ENCODE peak calls at places on chromosome 20, in five cellular contexts. Q, D, S, R and X are unnamed samples.

GRCh38 chr20:52230406-52230805 is 38.8 kb upstream of the ZFP64 start:
- DNase-seq in Q (no peak), D (no peak), S (no peak), R (no peak), X (no peak)

GRCh38 chr20:58688414-58688813 is 4.2 kb upstream of the NPEPL1 start:
- DNase-seq in Q (no peak), D (no peak), S (no peak), R (no peak), X (no peak)

GRCh38 chr20:40493551-40493950 is 195.5 kb downstream of the MAFB start:
- DNase-seq in Q (peak), D (no peak), S (no peak), R (no peak), X (no peak)

GRCh38 chr20:10719740-10720380 is 46.1 kb upstream of the JAG1 start:
- DNase-seq in Q (no peak), D (no peak), S (no peak), R (no peak), X (no peak)

GRCh38 chr20:53381568-53382262 is 211.9 kb downstream of the ZNF217 start:
- DNase-seq in Q (no peak), D (no peak), S (no peak), R (no peak), X (no peak)

GRCh38 chr20:50054626-50055511 is 58.1 kb downstream of the UBE2V1 start:
- DNase-seq in Q (no peak), D (no peak), S (peak), R (peak), X (no peak)

GRCh38 chr20:62741191-62741676 is 32.6 kb downstream of the NTSR1 start:
- DNase-seq in Q (no peak), D (peak), S (no peak), R (no peak), X (peak)

GRCh38 chr20:51365670-51366069 is 176.8 kb downstream of the NFATC2 start:
- DNase-seq in Q (no peak), D (no peak), S (peak), R (no peak), X (peak)

GRCh38 chr20:24935140-24935539 is 13.9 kb upstream of the CST7 start:
- DNase-seq in Q (no peak), D (no peak), S (no peak), R (no peak), X (no peak)

GRCh38 chr20:49758781-49759180 is 45.1 kb upstream of the B4GALT5 start:
- DNase-seq in Q (no peak), D (no peak), S (no peak), R (no peak), X (no peak)

GRCh38 chr20:18678599-18678998 is 90.7 kb downstream of the DTD1 start:
- DNase-seq in Q (no peak), D (no peak), S (no peak), R (no peak), X (no peak)

GRCh38 chr20:19828233-19828632 is 70.2 kb downstream of the RIN2 start:
- DNase-seq in Q (peak), D (peak), S (peak), R (no peak), X (peak)

DNA sequence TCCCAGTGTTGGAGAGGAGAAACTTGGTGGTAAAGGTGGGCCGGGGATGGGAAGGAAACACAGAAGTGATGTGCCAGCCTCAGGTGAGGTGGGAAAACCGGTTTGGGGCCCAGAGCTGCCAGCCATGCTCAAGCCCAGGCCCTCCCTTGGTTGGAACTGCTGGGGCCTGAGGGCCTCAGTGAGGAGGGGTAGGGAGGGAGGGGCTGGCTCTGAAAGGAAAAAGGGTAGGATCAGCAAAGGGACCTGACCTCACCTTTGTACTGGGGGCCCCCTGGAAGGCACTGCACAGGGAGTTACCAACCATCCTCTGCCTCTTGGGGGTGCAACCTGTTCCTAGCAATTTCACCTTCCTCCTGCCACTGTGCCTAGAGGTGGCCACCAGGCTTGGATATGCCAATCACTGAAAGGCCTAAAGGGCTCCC is 1.8 kb upstream of the SPEF1 start:
- DNase-seq in Q (no peak), D (no peak), S (no peak), R (peak), X (no peak)
- TF ChIP-seq POLR2A in Q (no peak), D (no peak), S (no peak), R (no peak), X (no peak)

GRCh38 chr20:16732506-16733152 is 2.8 kb downstream of the SNRPB2 start:
- DNase-seq in Q (no peak), D (no peak), S (no peak), R (no peak), X (no peak)

GRCh38 chr20:16729080-16729479 is 746 bp upstream of the SNRPB2 start:
- DNase-seq in Q (no peak), D (no peak), S (no peak), R (no peak), X (no peak)

DNA sequence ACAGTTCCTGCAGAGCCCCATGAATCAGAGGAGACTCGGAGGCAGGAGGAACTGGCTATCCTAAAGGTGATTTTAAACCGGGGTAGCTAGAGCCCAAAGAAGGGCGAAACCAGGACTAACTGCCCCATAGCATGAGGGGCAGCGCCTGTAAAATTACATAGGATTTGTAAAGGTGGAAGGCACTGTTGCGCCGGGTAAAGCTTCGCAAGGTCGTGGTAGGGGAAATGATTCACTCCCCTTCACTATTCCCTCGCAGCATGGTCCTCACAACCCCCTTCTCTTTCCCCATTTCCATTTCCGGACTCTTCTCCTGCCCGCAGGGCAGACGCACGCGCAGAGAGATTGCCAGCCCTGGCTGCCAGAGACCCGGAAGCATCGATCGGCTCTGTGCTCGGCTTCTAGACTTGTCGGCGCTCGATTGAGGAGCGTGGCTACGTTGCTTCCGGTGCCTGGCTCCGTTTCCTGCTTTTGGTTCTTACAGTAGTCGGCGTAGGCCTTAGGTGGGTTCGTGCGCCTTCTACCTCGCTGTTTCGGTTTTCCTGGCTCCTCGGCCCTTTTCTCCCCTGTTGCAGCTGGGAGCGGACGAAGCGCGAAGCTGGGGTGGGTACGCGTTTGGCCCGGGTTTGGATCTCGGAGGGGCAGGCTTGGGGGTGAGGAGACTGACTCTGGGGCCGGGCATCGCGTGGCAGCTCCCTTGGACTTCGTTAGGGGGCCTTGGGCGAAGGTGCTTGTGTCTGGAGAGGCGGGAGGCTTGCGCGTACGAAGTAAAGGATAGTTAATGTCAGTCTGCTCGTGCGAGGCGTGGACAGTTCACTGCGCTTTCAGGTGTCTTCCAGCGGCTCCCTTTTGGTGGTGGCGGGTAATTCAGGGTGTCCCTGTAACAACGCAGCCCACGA is at the start of gene SNRPB2:
- DNase-seq in Q (peak), D (peak), S (peak), R (peak), X (peak)
- TF ChIP-seq POLR2A in Q (peak), D (peak), S (peak), R (no peak), X (peak)

DNA sequence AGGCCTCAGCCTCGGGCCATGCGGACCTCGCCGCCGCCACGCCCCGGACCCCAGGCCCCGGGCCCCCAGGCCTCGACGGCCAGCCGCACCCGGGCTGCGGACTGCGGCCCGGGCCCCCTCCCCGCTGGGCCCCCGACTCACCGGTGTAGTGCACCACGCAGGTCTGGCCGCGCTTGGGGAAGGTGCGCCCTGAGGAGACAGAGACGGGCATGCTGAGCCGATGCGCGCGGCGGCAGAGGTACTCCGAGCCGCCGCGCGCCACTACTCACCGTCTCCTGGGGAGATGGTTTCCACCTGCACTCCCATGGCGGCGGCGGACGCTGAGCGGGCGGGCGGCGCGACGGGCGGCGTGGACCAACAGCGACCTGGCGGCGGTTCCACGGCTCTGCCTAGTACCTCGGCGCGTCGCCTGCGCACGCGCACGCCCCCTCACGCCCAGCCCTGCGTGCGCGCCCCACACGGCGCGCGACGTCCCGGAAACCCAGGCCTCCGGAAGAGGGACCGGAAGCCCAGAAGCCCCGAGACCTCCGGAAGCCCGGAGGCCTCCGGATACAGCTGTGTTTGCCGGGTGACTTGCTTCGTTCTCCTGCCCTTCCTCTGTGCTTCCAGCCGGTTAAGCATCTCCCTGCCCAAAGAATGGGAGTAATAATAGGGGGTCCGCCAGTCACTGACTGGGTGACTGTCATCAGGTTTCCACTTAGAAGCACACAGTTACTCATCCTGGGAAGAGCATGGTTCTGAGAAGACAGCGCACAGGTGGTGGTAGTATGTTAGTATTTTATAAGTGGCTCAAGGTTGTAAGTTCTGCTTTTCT is at the start of gene FKBP1A:
- DNase-seq in Q (peak), D (peak), S (peak), R (peak), X (peak)
- TF ChIP-seq POLR2A in Q (peak), D (peak), S (peak), R (no peak), X (peak)

GRCh38 chr20:44355503-44356352 is at the start of gene HNF4A:
- DNase-seq in Q (no peak), D (no peak), S (no peak), R (peak), X (no peak)
- TF ChIP-seq POLR2A in Q (no peak), D (no peak), S (no peak), R (no peak), X (no peak)

DNA sequence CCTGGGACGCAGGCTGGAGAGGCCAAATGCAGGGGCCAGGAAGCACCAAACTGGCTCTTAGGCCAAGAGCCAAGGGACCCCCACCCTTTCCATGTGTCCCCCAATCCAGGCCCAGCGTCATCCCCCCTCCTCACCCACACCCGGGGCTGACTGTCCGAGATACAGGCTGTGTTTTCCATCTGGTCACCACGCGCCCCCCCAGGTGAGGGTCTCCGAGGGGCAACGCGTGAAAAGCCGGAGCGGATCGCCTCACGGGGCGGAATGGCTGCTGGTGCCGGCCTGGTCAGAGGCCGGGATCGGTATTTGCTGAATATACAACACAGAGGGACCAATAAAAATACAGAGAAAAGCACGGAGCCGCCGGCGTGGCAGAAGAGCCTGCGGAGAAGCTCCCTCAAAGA is 5.2 kb upstream of the ABHD16B start:
- DNase-seq in Q (no peak), D (no peak), S (no peak), R (no peak), X (no peak)
- TF ChIP-seq POLR2A in Q (no peak), D (no peak), S (no peak), R (no peak), X (no peak)

GRCh38 chr20:33490023-33490933 is at the start of gene CBFA2T2:
- DNase-seq in Q (peak), D (peak), S (peak), R (no peak), X (peak)

GRCh38 chr20:33493076-33493766 is 3.3 kb downstream of the CBFA2T2 start:
- DNase-seq in Q (no peak), D (no peak), S (no peak), R (no peak), X (no peak)

GRCh38 chr20:33488201-33488600 is 1.7 kb upstream of the CBFA2T2 start:
- DNase-seq in Q (no peak), D (no peak), S (no peak), R (no peak), X (no peak)

GRCh38 chr20:33490934-33491656 is 1.2 kb downstream of the CBFA2T2 start:
- DNase-seq in Q (no peak), D (no peak), S (no peak), R (no peak), X (peak)

DNA sequence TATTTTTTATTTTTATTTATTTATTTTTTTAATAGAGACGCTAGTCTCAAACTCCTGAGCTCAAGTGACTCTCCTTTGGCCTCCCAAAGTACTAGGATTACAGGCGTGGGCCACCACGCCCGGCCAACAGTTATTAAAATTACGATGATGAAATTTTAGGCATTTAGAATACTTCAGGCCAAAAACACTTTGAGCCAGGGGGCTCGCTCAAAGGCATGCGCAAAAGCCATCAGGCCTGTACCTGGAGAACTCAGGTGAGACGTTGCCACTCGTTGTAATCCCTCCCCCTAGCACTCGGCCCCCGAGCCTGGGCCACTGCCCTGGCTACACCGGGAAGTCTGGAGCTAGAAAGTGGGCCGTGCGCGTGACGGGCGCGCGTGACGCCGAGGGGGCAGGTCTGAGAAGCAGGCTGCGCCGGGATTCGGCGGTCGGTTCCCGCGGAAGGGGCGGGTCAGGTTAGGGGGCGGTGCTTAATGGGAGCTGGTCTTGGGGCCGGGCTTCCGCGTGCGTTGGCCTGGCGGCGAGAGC is 337 bp upstream of the CBFA2T2 start:
- DNase-seq in Q (peak), D (peak), S (peak), R (peak), X (peak)
- TF ChIP-seq POLR2A in Q (peak), D (peak), S (peak), R (no peak), X (peak)

GRCh38 chr20:45910670-45911485 is 1.1 kb downstream of the PLTP start:
- DNase-seq in Q (peak), D (peak), S (peak), R (peak), X (peak)
- TF ChIP-seq POLR2A in Q (no peak), D (peak), S (no peak), R (no peak), X (peak)